ENCODE peak calls at places on chromosomes 6 and 20, in five cellular contexts. T is mammary epithelial cell, B is ovary, Z is cardiac fibroblast, M is choroid plexus epithelial cell. D is an unnamed sample.

GRCh38 chr6:43798688-43799444 is 28.9 kb downstream of the VEGFA start:
- DNase-seq in B (no peak), Z (peak; percentile 52), M (peak; percentile 56), T (peak; percentile 85), D (peak; percentile 91)

GRCh38 chr6:85580104-85580877 is 13.4 kb downstream of the SNX14 start:
- DNase-seq in B (no peak), M (peak; percentile 15), T (peak; percentile 56), Z (no peak), D (peak; percentile 69)

GRCh38 chr6:11522819-11523218 is 14.7 kb upstream of the TMEM170B start:
- DNase-seq in Z (peak; percentile 10), B (no peak), M (no peak), T (no peak), D (peak; percentile 79)

GRCh38 chr6:108838101-108838717 is 10.0 kb upstream of the ARMC2 start:
- DNase-seq in B (no peak), Z (peak; percentile 42), T (no peak), M (peak; percentile 45), D (peak; percentile 19)

GRCh38 chr20:36010081-36010480 is 41.7 kb downstream of the CNBD2 start:
- DNase-seq in Z (no peak), B (no peak), T (no peak), M (no peak), D (no peak)

GRCh38 chr6:32945106-32945761 is 4.4 kb upstream of the HLA-DMB start:
- DNase-seq in M (no peak), T (no peak), B (no peak), Z (no peak), D (peak; percentile 49)

GRCh38 chr6:117329926-117330325 is 64.6 kb downstream of the VGLL2 start:
- DNase-seq in B (no peak), T (no peak), M (no peak), Z (no peak), D (no peak)

GRCh38 chr6:11294263-11294662 is 61.8 kb upstream of the NEDD9 start:
- DNase-seq in Z (no peak), B (no peak), M (no peak), T (no peak), D (no peak)

GRCh38 chr6:144063744-144064401 is 31.5 kb downstream of the SF3B5 start:
- DNase-seq in M (peak; percentile 4), B (peak; percentile 41), T (peak; percentile 31), Z (peak; percentile 7), D (peak; percentile 42)
- TF ChIP-seq CTCF in M (no peak), B (no peak), T (no peak), Z (no peak), D (no peak)

GRCh38 chr6:37584654-37585522 is 85.2 kb upstream of the CCDC167 start:
- DNase-seq in Z (no peak), M (no peak), B (no peak), T (no peak), D (no peak)

GRCh38 chr6:37583261-37583660 is 83.6 kb upstream of the CCDC167 start:
- DNase-seq in Z (no peak), M (no peak), T (no peak), B (no peak), D (no peak)

GRCh38 chr6:37585523-37585905 is 85.8 kb upstream of the CCDC167 start:
- DNase-seq in T (no peak), M (no peak), Z (no peak), B (no peak), D (no peak)

GRCh38 chr6:37587776-37588744 is 88.4 kb upstream of the CCDC167 start:
- DNase-seq in M (no peak), B (no peak), Z (no peak), T (no peak), D (no peak)

DNA sequence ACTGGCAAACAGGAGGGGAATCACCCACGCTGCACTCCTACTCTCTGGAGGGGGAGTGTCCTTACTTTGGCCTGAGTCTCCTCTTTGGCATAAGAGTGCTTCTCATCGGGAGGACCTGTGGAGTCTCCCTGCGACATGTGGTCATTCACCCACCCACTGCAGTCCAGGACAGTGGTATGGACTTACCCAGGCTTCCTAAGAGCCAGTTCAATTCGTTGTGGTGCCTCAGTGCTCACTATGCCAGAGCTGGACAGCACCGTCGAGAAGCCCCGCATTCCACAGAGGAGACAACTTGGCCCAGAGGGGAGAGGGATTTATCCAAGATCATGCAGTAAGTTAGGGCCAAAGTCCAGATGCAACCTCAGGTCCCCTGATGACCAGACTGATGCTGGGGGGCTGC is 86.2 kb upstream of the CCDC167 start:
- DNase-seq in B (no peak), T (no peak), Z (no peak), M (no peak), D (no peak)
- TF ChIP-seq CTCF in B (no peak), T (no peak), Z (no peak), M (no peak), D (no peak)

DNA sequence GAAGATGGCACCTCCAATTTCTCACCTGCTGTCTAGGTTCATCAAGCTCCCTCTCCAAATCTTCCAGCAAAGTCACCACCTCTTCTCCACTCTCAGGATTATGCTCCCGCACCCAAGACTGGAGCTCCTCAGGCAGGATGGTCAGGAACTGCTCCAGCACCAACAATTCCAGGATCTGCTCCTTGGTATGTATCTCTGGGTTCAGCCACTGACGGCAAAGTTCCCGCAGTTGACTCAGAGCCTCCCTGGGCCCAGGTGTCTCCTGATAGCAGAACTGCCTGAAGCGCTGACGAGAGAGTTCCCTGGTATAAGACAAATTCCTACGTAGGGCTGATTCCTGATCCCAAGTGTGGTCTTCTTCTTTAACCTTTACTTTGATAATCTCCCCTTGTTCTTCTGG is 60.6 kb downstream of the GPX5 start:
- DNase-seq in Z (no peak), M (no peak), B (no peak), T (peak; percentile 60), D (peak; percentile 11)
- TF ChIP-seq CTCF in Z (no peak), M (no peak), B (no peak), T (no peak), D (no peak)

DNA sequence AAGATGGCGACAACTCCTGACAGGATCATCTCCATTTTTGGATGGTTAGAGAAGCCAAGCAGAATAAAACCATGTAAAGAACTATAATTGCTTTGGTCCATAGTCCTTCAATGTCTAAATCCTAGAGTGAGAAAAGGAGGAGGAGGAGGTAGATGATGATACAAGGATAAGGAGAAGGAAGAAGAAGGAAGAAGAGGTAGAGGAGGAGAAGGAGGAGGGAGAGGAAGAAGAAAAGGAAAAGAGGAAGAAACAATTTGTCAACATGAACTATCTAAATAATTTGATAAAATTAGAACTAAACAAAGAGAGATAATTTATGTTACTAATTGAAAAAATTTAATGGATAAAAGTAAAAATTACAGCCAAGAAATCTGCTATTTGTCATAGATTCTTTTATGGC is at the start of gene OR2W1:
- DNase-seq in T (no peak), B (no peak), Z (no peak), M (no peak), D (no peak)
- TF ChIP-seq CTCF in T (no peak), B (no peak), Z (no peak), M (no peak), D (no peak)

D was measured in MCF 10A.